ENCODE peak calls at places on chromosomes 3 and 15, in nine cellular contexts. G is CD4-positive, CD25-positive, alpha-beta regulatory T cell; A is left ventricle myocardium inferior; K is lung; T is esophagus muscularis mucosa; R is aorta; O is prostate gland; Y is cardiac muscle cell; D is small intestine. M is an unnamed sample. For H3K4me1, the result is how much of the 10 kb centered on the place peaks cover.

GRCh38 chr3:178669046-178669445 is 132.8 kb downstream of the KCNMB2 start:
- DNase-seq in K (no peak), A (no peak), G (no peak), T (no peak), O (no peak), R (no peak), Y (peak), D (no peak), M (no peak)

GRCh38 chr3:43259626-43260025 is 26.7 kb upstream of the SNRK start:
- DNase-seq in D (no peak), R (no peak), O (no peak), K (no peak), T (peak), G (no peak), A (no peak), Y (no peak), M (no peak)

GRCh38 chr15:46786886-46787285 is 930.4 kb upstream of the SEMA6D start:
- DNase-seq in T (no peak), R (no peak), K (no peak), Y (no peak), A (no peak), O (no peak), G (no peak), D (no peak), M (no peak)

GRCh38 chr3:105417538-105418289 is 51.0 kb downstream of the ALCAM start:
- DNase-seq in A (no peak), T (no peak), D (no peak), K (no peak), O (no peak), Y (no peak), R (no peak), G (peak), M (no peak)

GRCh38 chr3:141797819-141798405 is 34.7 kb downstream of the GRK7 start:
- DNase-seq in A (no peak), K (no peak), D (no peak), O (peak), T (no peak), R (no peak), G (no peak), Y (no peak), M (no peak)

GRCh38 chr15:58980351-58980939 is 7.0 kb upstream of the RNF111 start:
- DNase-seq in O (no peak), D (peak), Y (peak), K (no peak), T (no peak), A (no peak), G (peak), R (no peak), M (no peak)

GRCh38 chr15:89024418-89024817 is 63.8 kb upstream of the ABHD2 start:
- DNase-seq in T (no peak), O (no peak), D (no peak), G (no peak), A (no peak), R (no peak), Y (no peak), K (no peak), M (no peak)

GRCh38 chr3:156148946-156149348 is 28.6 kb downstream of the KCNAB1 start:
- DNase-seq in R (no peak), T (peak), Y (peak), K (no peak), D (no peak), O (no peak), A (no peak), G (no peak), M (no peak)

GRCh38 chr3:114892117-114892870 is 254.8 kb downstream of the ZBTB20 start:
- DNase-seq in A (no peak), R (no peak), Y (no peak), T (no peak), K (no peak), G (no peak), O (no peak), D (no peak), M (no peak)

GRCh38 chr15:90934949-90935751 is at the start of gene UNC45A:
- DNase-seq in Y (peak), D (peak), T (peak), O (peak), G (peak), R (peak), A (peak), K (peak), M (peak)
- H3K27ac ChIP-seq in Y (peak), D (peak), T (peak), O (peak), G (peak), R (no peak), A (peak), K (peak), M (peak)

GRCh38 chr15:76994001-76994400 is 925 bp upstream of the PSTPIP1 start:
- DNase-seq in A (peak), D (no peak), G (peak), T (no peak), K (no peak), O (no peak), Y (no peak), R (peak), M (peak)
- H3K4me1 ChIP-seq in A (under half), D (under half), G (half or more), T (under half), K (under half), O (under half), Y (under half), R (under half), M (under half)

DNA sequence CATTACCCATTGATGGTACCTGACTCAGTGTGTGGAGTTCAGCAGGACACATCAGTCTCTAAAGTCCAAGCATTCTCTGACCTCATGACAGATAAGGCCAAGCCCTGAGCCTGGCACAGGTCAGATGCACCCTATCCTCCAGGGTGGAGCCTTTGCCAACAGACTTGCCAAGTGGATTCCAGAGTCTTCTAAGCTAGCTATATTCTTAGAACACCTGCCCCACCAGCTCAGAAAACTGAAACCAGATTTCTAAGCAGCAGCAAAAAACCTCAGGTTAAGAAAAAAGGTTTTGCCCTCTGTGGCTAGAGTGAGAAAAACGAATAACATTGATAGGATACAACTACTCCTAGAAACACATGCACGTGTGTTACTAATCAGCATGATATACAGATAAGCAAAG is 11.6 kb downstream of the RMDN3 start:
- DNase-seq in A (no peak), D (peak), R (no peak), T (no peak), K (no peak), O (no peak), Y (no peak), G (peak), M (no peak)
- H3K27ac ChIP-seq in A (no peak), D (peak), R (no peak), T (no peak), K (no peak), O (no peak), Y (no peak), G (peak), M (peak)

DNA sequence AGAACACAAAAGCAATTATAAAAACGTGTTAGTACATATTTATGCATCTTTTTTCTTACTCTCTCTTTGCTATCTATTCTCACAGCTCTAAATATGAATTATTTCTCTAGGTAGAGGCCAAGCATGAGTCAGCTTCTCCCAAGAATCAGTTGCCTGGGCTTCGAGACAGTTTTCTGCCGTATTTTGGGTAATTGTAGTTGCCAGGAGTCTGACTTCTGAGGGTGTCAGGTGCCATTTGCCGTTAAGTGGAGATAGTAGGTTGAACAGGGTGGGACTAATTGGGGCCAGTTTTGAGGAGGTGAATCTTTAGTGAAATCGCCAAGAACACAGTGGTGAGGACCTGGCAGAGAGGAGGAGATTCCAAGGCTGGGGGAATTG is 7.8 kb upstream of the NRROS start:
- DNase-seq in R (no peak), A (no peak), D (no peak), Y (no peak), O (no peak), G (no peak), T (no peak), K (no peak), M (no peak)
- H3K4me1 ChIP-seq in R (under half), A (under half), D (under half), Y (under half), O (under half), G (half or more), T (under half), K (under half), M (under half)